ENCODE peak calls at places on chromosomes 13 and 19, in nine cellular contexts. One of them, this sample, is unnamed.
A peak's percentile ranks its signal among the peaks of the same experiment; 100 is the strongest.

GRCh38 chr13:43269037-43269476 is 245.7 kb downstream of the DNAJC15 start:
- DNase-seq in GM12865: no peak
- DNase-seq in progenitor cell of endocrine pancreas: peak; percentile 24
- DNase-seq in activated T-helper 1 cell treated with anti-CD3 and anti-CD28 coated beads, Interleukin-12 subunit alpha, Interleukin-12 subunit beta, Interleukin-2, Interleukin-4 antibody, amounts not matched to agents 30 ng/mL and 10 ng/mL and 1 ng/mL, durations not matched to agents 14 hours and 24 hours and 36 hours: no peak
- DNase-seq in GM04503: peak; percentile 98
- DNase-seq in endodermal cell: no peak
- DNase-seq in activated T-cell treated with anti-CD3 and anti-CD28 coated beads, Interleukin-2, amount 50 U/mL, for 48 hours: no peak
- DNase-seq in ELF-1: peak; percentile 31
- DNase-seq in astrocyte of the cerebellum: peak; percentile 91
- DNase-seq in this sample: no peak

GRCh38 chr13:60758637-60759036 is 361.6 kb downstream of the TDRD3 start:
- DNase-seq in GM12865: no peak
- DNase-seq in progenitor cell of endocrine pancreas: no peak
- DNase-seq in activated T-helper 1 cell treated with anti-CD3 and anti-CD28 coated beads, Interleukin-12 subunit alpha, Interleukin-12 subunit beta, Interleukin-2, Interleukin-4 antibody, amounts not matched to agents 30 ng/mL and 10 ng/mL and 1 ng/mL, durations not matched to agents 14 hours and 24 hours and 36 hours: no peak
- DNase-seq in GM04503: no peak
- DNase-seq in endodermal cell: no peak
- DNase-seq in activated T-cell treated with anti-CD3 and anti-CD28 coated beads, Interleukin-2, amount 50 U/mL, for 48 hours: no peak
- DNase-seq in ELF-1: no peak
- DNase-seq in astrocyte of the cerebellum: no peak
- DNase-seq in this sample: no peak

GRCh38 chr13:77475345-77476084 is 60.0 kb upstream of the SCEL start:
- DNase-seq in GM12865: no peak
- DNase-seq in progenitor cell of endocrine pancreas: no peak
- DNase-seq in activated T-helper 1 cell treated with anti-CD3 and anti-CD28 coated beads, Interleukin-12 subunit alpha, Interleukin-12 subunit beta, Interleukin-2, Interleukin-4 antibody, amounts not matched to agents 30 ng/mL and 10 ng/mL and 1 ng/mL, durations not matched to agents 14 hours and 24 hours and 36 hours: no peak
- DNase-seq in GM04503: no peak
- DNase-seq in endodermal cell: no peak
- DNase-seq in activated T-cell treated with anti-CD3 and anti-CD28 coated beads, Interleukin-2, amount 50 U/mL, for 48 hours: no peak
- DNase-seq in ELF-1: no peak
- DNase-seq in astrocyte of the cerebellum: no peak
- DNase-seq in this sample: no peak

GRCh38 chr13:43246382-43246781 is 223.0 kb downstream of the DNAJC15 start:
- DNase-seq in GM12865: no peak
- DNase-seq in progenitor cell of endocrine pancreas: no peak
- DNase-seq in activated T-helper 1 cell treated with anti-CD3 and anti-CD28 coated beads, Interleukin-12 subunit alpha, Interleukin-12 subunit beta, Interleukin-2, Interleukin-4 antibody, amounts not matched to agents 30 ng/mL and 10 ng/mL and 1 ng/mL, durations not matched to agents 14 hours and 24 hours and 36 hours: no peak
- DNase-seq in GM04503: no peak
- DNase-seq in endodermal cell: no peak
- DNase-seq in activated T-cell treated with anti-CD3 and anti-CD28 coated beads, Interleukin-2, amount 50 U/mL, for 48 hours: no peak
- DNase-seq in ELF-1: no peak
- DNase-seq in astrocyte of the cerebellum: no peak
- DNase-seq in this sample: no peak

GRCh38 chr19:55546822-55547614 is 1.7 kb upstream of the SBK3 start:
- DNase-seq in GM12865: no peak
- DNase-seq in progenitor cell of endocrine pancreas: no peak
- DNase-seq in activated T-helper 1 cell treated with anti-CD3 and anti-CD28 coated beads, Interleukin-12 subunit alpha, Interleukin-12 subunit beta, Interleukin-2, Interleukin-4 antibody, amounts not matched to agents 30 ng/mL and 10 ng/mL and 1 ng/mL, durations not matched to agents 14 hours and 24 hours and 36 hours: no peak
- DNase-seq in GM04503: peak; percentile 26
- DNase-seq in endodermal cell: no peak
- DNase-seq in activated T-cell treated with anti-CD3 and anti-CD28 coated beads, Interleukin-2, amount 50 U/mL, for 48 hours: no peak
- DNase-seq in ELF-1: no peak
- DNase-seq in astrocyte of the cerebellum: peak; percentile 12
- DNase-seq in this sample: no peak

GRCh38 chr13:30864352-30865130 is 41.5 kb upstream of the MEDAG start:
- DNase-seq in GM12865: no peak
- DNase-seq in progenitor cell of endocrine pancreas: no peak
- DNase-seq in activated T-helper 1 cell treated with anti-CD3 and anti-CD28 coated beads, Interleukin-12 subunit alpha, Interleukin-12 subunit beta, Interleukin-2, Interleukin-4 antibody, amounts not matched to agents 30 ng/mL and 10 ng/mL and 1 ng/mL, durations not matched to agents 14 hours and 24 hours and 36 hours: no peak
- DNase-seq in GM04503: peak; percentile 77
- DNase-seq in endodermal cell: peak; percentile 50
- DNase-seq in activated T-cell treated with anti-CD3 and anti-CD28 coated beads, Interleukin-2, amount 50 U/mL, for 48 hours: no peak
- DNase-seq in ELF-1: no peak
- DNase-seq in astrocyte of the cerebellum: peak; percentile 95
- DNase-seq in this sample: no peak

GRCh38 chr13:83229574-83230300 is 652.5 kb downstream of the SLITRK1 start:
- DNase-seq in GM12865: no peak
- DNase-seq in progenitor cell of endocrine pancreas: no peak
- DNase-seq in activated T-helper 1 cell treated with anti-CD3 and anti-CD28 coated beads, Interleukin-12 subunit alpha, Interleukin-12 subunit beta, Interleukin-2, Interleukin-4 antibody, amounts not matched to agents 30 ng/mL and 10 ng/mL and 1 ng/mL, durations not matched to agents 14 hours and 24 hours and 36 hours: no peak
- DNase-seq in GM04503: no peak
- DNase-seq in endodermal cell: no peak
- DNase-seq in activated T-cell treated with anti-CD3 and anti-CD28 coated beads, Interleukin-2, amount 50 U/mL, for 48 hours: no peak
- DNase-seq in ELF-1: no peak
- DNase-seq in astrocyte of the cerebellum: no peak
- DNase-seq in this sample: no peak

GRCh38 chr19:30664358-30665058 is 292.3 kb downstream of the ZNF536 start:
- DNase-seq in GM12865: no peak
- DNase-seq in progenitor cell of endocrine pancreas: no peak
- DNase-seq in activated T-helper 1 cell treated with anti-CD3 and anti-CD28 coated beads, Interleukin-12 subunit alpha, Interleukin-12 subunit beta, Interleukin-2, Interleukin-4 antibody, amounts not matched to agents 30 ng/mL and 10 ng/mL and 1 ng/mL, durations not matched to agents 14 hours and 24 hours and 36 hours: no peak
- DNase-seq in GM04503: no peak
- DNase-seq in endodermal cell: peak; percentile 69
- DNase-seq in activated T-cell treated with anti-CD3 and anti-CD28 coated beads, Interleukin-2, amount 50 U/mL, for 48 hours: no peak
- DNase-seq in ELF-1: peak; percentile 33
- DNase-seq in astrocyte of the cerebellum: no peak
- DNase-seq in this sample: no peak

GRCh38 chr19:4328243-4328990 is 10.2 kb downstream of the STAP2 start:
- DNase-seq in GM12865: peak; percentile 96
- DNase-seq in progenitor cell of endocrine pancreas: peak; percentile 96
- DNase-seq in activated T-helper 1 cell treated with anti-CD3 and anti-CD28 coated beads, Interleukin-12 subunit alpha, Interleukin-12 subunit beta, Interleukin-2, Interleukin-4 antibody, amounts not matched to agents 30 ng/mL and 10 ng/mL and 1 ng/mL, durations not matched to agents 14 hours and 24 hours and 36 hours: peak; percentile 87
- DNase-seq in GM04503: no peak
- DNase-seq in endodermal cell: peak; percentile 98
- DNase-seq in activated T-cell treated with anti-CD3 and anti-CD28 coated beads, Interleukin-2, amount 50 U/mL, for 48 hours: peak; percentile 98
- DNase-seq in ELF-1: peak; percentile 91
- DNase-seq in astrocyte of the cerebellum: peak; percentile 86
- DNase-seq in this sample: no peak

This sample was measured in 8988T.